ENCODE peak calls at places on chromosomes 7 and 10, in six cellular contexts. One of them, this sample, is unnamed.

GRCh38 chr7:102463841-102464576 is 654 bp downstream of the ALKBH4 start:
- DNase-seq in iris pigment epithelial cell: peak
- DNase-seq in stimulated activated CD4-positive, alpha-beta T cell treated with anti-CD3 and anti-CD28 coated beads, TNF-alpha, amount 100 ng/mL, for 1 hour: no peak
- DNase-seq in naive thymus-derived CD8-positive, alpha-beta T cell: no peak
- DNase-seq in GM20000: no peak
- DNase-seq in left colon: no peak
- DNase-seq in this sample: peak

GRCh38 chr10:98427011-98427515 is 12.1 kb upstream of the PYROXD2 start:
- DNase-seq in left colon: no peak
- DNase-seq in naive thymus-derived CD8-positive, alpha-beta T cell: no peak
- DNase-seq in stimulated activated CD4-positive, alpha-beta T cell treated with anti-CD3 and anti-CD28 coated beads, TNF-alpha, amount 100 ng/mL, for 1 hour: no peak
- DNase-seq in iris pigment epithelial cell: no peak
- DNase-seq in GM20000: no peak
- DNase-seq in this sample: no peak

GRCh38 chr7:104923010-104923421 is 91.0 kb upstream of the KMT2E start:
- DNase-seq in left colon: peak
- DNase-seq in GM20000: peak
- DNase-seq in stimulated activated CD4-positive, alpha-beta T cell treated with anti-CD3 and anti-CD28 coated beads, TNF-alpha, amount 100 ng/mL, for 1 hour: no peak
- DNase-seq in naive thymus-derived CD8-positive, alpha-beta T cell: peak
- DNase-seq in iris pigment epithelial cell: peak
- DNase-seq in this sample: peak

GRCh38 chr10:36692759-36693158 is 432.6 kb upstream of the ANKRD30A start:
- DNase-seq in GM20000: no peak
- DNase-seq in naive thymus-derived CD8-positive, alpha-beta T cell: no peak
- DNase-seq in stimulated activated CD4-positive, alpha-beta T cell treated with anti-CD3 and anti-CD28 coated beads, TNF-alpha, amount 100 ng/mL, for 1 hour: no peak
- DNase-seq in iris pigment epithelial cell: no peak
- DNase-seq in left colon: no peak
- DNase-seq in this sample: no peak

GRCh38 chr10:17005621-17006566 is 123.7 kb downstream of the CUBN start:
- DNase-seq in GM20000: no peak
- DNase-seq in left colon: no peak
- DNase-seq in iris pigment epithelial cell: no peak
- DNase-seq in stimulated activated CD4-positive, alpha-beta T cell treated with anti-CD3 and anti-CD28 coated beads, TNF-alpha, amount 100 ng/mL, for 1 hour: no peak
- DNase-seq in naive thymus-derived CD8-positive, alpha-beta T cell: no peak
- DNase-seq in this sample: no peak

GRCh38 chr10:126059101-126059826 is 162.9 kb downstream of the FANK1 start:
- DNase-seq in left colon: no peak
- DNase-seq in iris pigment epithelial cell: peak
- DNase-seq in GM20000: no peak
- DNase-seq in stimulated activated CD4-positive, alpha-beta T cell treated with anti-CD3 and anti-CD28 coated beads, TNF-alpha, amount 100 ng/mL, for 1 hour: no peak
- DNase-seq in naive thymus-derived CD8-positive, alpha-beta T cell: no peak
- DNase-seq in this sample: no peak

GRCh38 chr10:86339226-86339865 is 27.2 kb downstream of the GRID1 start:
- DNase-seq in left colon: no peak
- DNase-seq in naive thymus-derived CD8-positive, alpha-beta T cell: no peak
- DNase-seq in stimulated activated CD4-positive, alpha-beta T cell treated with anti-CD3 and anti-CD28 coated beads, TNF-alpha, amount 100 ng/mL, for 1 hour: no peak
- DNase-seq in GM20000: no peak
- DNase-seq in iris pigment epithelial cell: no peak
- DNase-seq in this sample: no peak

GRCh38 chr10:127081946-127082345 is 114.4 kb downstream of the INSYN2A start:
- DNase-seq in GM20000: no peak
- DNase-seq in iris pigment epithelial cell: no peak
- DNase-seq in stimulated activated CD4-positive, alpha-beta T cell treated with anti-CD3 and anti-CD28 coated beads, TNF-alpha, amount 100 ng/mL, for 1 hour: no peak
- DNase-seq in naive thymus-derived CD8-positive, alpha-beta T cell: no peak
- DNase-seq in left colon: no peak
- DNase-seq in this sample: no peak

GRCh38 chr10:55801262-55801661 is 559.8 kb downstream of the ZWINT start:
- DNase-seq in iris pigment epithelial cell: no peak
- DNase-seq in stimulated activated CD4-positive, alpha-beta T cell treated with anti-CD3 and anti-CD28 coated beads, TNF-alpha, amount 100 ng/mL, for 1 hour: no peak
- DNase-seq in naive thymus-derived CD8-positive, alpha-beta T cell: no peak
- DNase-seq in GM20000: no peak
- DNase-seq in left colon: no peak
- DNase-seq in this sample: no peak

GRCh38 chr10:98309366-98310355 is 41.7 kb upstream of the LOXL4 start:
- DNase-seq in iris pigment epithelial cell: peak
- DNase-seq in GM20000: peak
- DNase-seq in naive thymus-derived CD8-positive, alpha-beta T cell: peak
- DNase-seq in left colon: peak
- DNase-seq in stimulated activated CD4-positive, alpha-beta T cell treated with anti-CD3 and anti-CD28 coated beads, TNF-alpha, amount 100 ng/mL, for 1 hour: no peak
- DNase-seq in this sample: peak

GRCh38 chr7:155233703-155234492 is 63.8 kb upstream of the INSIG1 start:
- DNase-seq in iris pigment epithelial cell: no peak
- DNase-seq in naive thymus-derived CD8-positive, alpha-beta T cell: peak
- DNase-seq in stimulated activated CD4-positive, alpha-beta T cell treated with anti-CD3 and anti-CD28 coated beads, TNF-alpha, amount 100 ng/mL, for 1 hour: no peak
- DNase-seq in left colon: no peak
- DNase-seq in GM20000: no peak
- DNase-seq in this sample: no peak

GRCh38 chr7:158858592-158859503 is 2.5 kb downstream of the DYNC2I1 start:
- DNase-seq in GM20000: no peak
- DNase-seq in naive thymus-derived CD8-positive, alpha-beta T cell: no peak
- DNase-seq in stimulated activated CD4-positive, alpha-beta T cell treated with anti-CD3 and anti-CD28 coated beads, TNF-alpha, amount 100 ng/mL, for 1 hour: no peak
- DNase-seq in left colon: no peak
- DNase-seq in iris pigment epithelial cell: no peak
- DNase-seq in this sample: no peak

GRCh38 chr7:4694653-4695335 is 12.7 kb downstream of the FOXK1 start:
- DNase-seq in naive thymus-derived CD8-positive, alpha-beta T cell: no peak
- DNase-seq in GM20000: no peak
- DNase-seq in iris pigment epithelial cell: peak
- DNase-seq in left colon: no peak
- DNase-seq in stimulated activated CD4-positive, alpha-beta T cell treated with anti-CD3 and anti-CD28 coated beads, TNF-alpha, amount 100 ng/mL, for 1 hour: no peak
- DNase-seq in this sample: no peak

GRCh38 chr7:77950548-77950947 is 152.0 kb downstream of the PHTF2 start:
- DNase-seq in stimulated activated CD4-positive, alpha-beta T cell treated with anti-CD3 and anti-CD28 coated beads, TNF-alpha, amount 100 ng/mL, for 1 hour: no peak
- DNase-seq in naive thymus-derived CD8-positive, alpha-beta T cell: no peak
- DNase-seq in left colon: no peak
- DNase-seq in iris pigment epithelial cell: no peak
- DNase-seq in GM20000: no peak
- DNase-seq in this sample: no peak

GRCh38 chr10:36675458-36675880 is 449.9 kb upstream of the ANKRD30A start:
- DNase-seq in stimulated activated CD4-positive, alpha-beta T cell treated with anti-CD3 and anti-CD28 coated beads, TNF-alpha, amount 100 ng/mL, for 1 hour: no peak
- DNase-seq in GM20000: no peak
- DNase-seq in iris pigment epithelial cell: peak
- DNase-seq in naive thymus-derived CD8-positive, alpha-beta T cell: no peak
- DNase-seq in left colon: no peak
- DNase-seq in this sample: no peak

GRCh38 chr10:99674762-99675161 is 15.5 kb downstream of the ENTPD7 start:
- DNase-seq in naive thymus-derived CD8-positive, alpha-beta T cell: no peak
- DNase-seq in iris pigment epithelial cell: no peak
- DNase-seq in GM20000: no peak
- DNase-seq in left colon: no peak
- DNase-seq in stimulated activated CD4-positive, alpha-beta T cell treated with anti-CD3 and anti-CD28 coated beads, TNF-alpha, amount 100 ng/mL, for 1 hour: no peak
- DNase-seq in this sample: no peak

GRCh38 chr7:42734568-42734967 is 177.3 kb downstream of the C7orf25 start:
- DNase-seq in stimulated activated CD4-positive, alpha-beta T cell treated with anti-CD3 and anti-CD28 coated beads, TNF-alpha, amount 100 ng/mL, for 1 hour: no peak
- DNase-seq in left colon: no peak
- DNase-seq in iris pigment epithelial cell: peak
- DNase-seq in GM20000: no peak
- DNase-seq in naive thymus-derived CD8-positive, alpha-beta T cell: no peak
- DNase-seq in this sample: no peak

GRCh38 chr10:36048236-36048635 is 406.1 kb upstream of the FZD8 start:
- DNase-seq in GM20000: no peak
- DNase-seq in naive thymus-derived CD8-positive, alpha-beta T cell: no peak
- DNase-seq in iris pigment epithelial cell: no peak
- DNase-seq in left colon: no peak
- DNase-seq in stimulated activated CD4-positive, alpha-beta T cell treated with anti-CD3 and anti-CD28 coated beads, TNF-alpha, amount 100 ng/mL, for 1 hour: no peak
- DNase-seq in this sample: no peak

GRCh38 chr7:1908823-1909420 is 238.8 kb downstream of the ELFN1 start:
- DNase-seq in iris pigment epithelial cell: no peak
- DNase-seq in GM20000: no peak
- DNase-seq in stimulated activated CD4-positive, alpha-beta T cell treated with anti-CD3 and anti-CD28 coated beads, TNF-alpha, amount 100 ng/mL, for 1 hour: no peak
- DNase-seq in naive thymus-derived CD8-positive, alpha-beta T cell: no peak
- DNase-seq in left colon: no peak
- DNase-seq in this sample: peak

GRCh38 chr7:13988011-13988410 is 1.5 kb downstream of the ETV1 start:
- DNase-seq in left colon: no peak
- DNase-seq in GM20000: no peak
- DNase-seq in stimulated activated CD4-positive, alpha-beta T cell treated with anti-CD3 and anti-CD28 coated beads, TNF-alpha, amount 100 ng/mL, for 1 hour: no peak
- DNase-seq in iris pigment epithelial cell: peak
- DNase-seq in naive thymus-derived CD8-positive, alpha-beta T cell: no peak
- DNase-seq in this sample: no peak

GRCh38 chr7:92332782-92333181 is 87.0 kb downstream of the ANKIB1 start:
- DNase-seq in GM20000: no peak
- DNase-seq in naive thymus-derived CD8-positive, alpha-beta T cell: no peak
- DNase-seq in stimulated activated CD4-positive, alpha-beta T cell treated with anti-CD3 and anti-CD28 coated beads, TNF-alpha, amount 100 ng/mL, for 1 hour: no peak
- DNase-seq in left colon: no peak
- DNase-seq in iris pigment epithelial cell: no peak
- DNase-seq in this sample: no peak

GRCh38 chr7:140977351-140978140 is 37.2 kb downstream of the MRPS33 start:
- DNase-seq in iris pigment epithelial cell: no peak
- DNase-seq in naive thymus-derived CD8-positive, alpha-beta T cell: no peak
- DNase-seq in stimulated activated CD4-positive, alpha-beta T cell treated with anti-CD3 and anti-CD28 coated beads, TNF-alpha, amount 100 ng/mL, for 1 hour: no peak
- DNase-seq in GM20000: no peak
- DNase-seq in left colon: no peak
- DNase-seq in this sample: no peak

GRCh38 chr7:55180821-55181542 is 162.2 kb downstream of the EGFR start:
- DNase-seq in stimulated activated CD4-positive, alpha-beta T cell treated with anti-CD3 and anti-CD28 coated beads, TNF-alpha, amount 100 ng/mL, for 1 hour: no peak
- DNase-seq in GM20000: no peak
- DNase-seq in left colon: peak
- DNase-seq in iris pigment epithelial cell: no peak
- DNase-seq in naive thymus-derived CD8-positive, alpha-beta T cell: no peak
- DNase-seq in this sample: no peak

GRCh38 chr7:150444674-150445365 is 5.6 kb upstream of the GIMAP8 start:
- DNase-seq in left colon: no peak
- DNase-seq in iris pigment epithelial cell: no peak
- DNase-seq in GM20000: no peak
- DNase-seq in stimulated activated CD4-positive, alpha-beta T cell treated with anti-CD3 and anti-CD28 coated beads, TNF-alpha, amount 100 ng/mL, for 1 hour: no peak
- DNase-seq in naive thymus-derived CD8-positive, alpha-beta T cell: no peak
- DNase-seq in this sample: no peak

GRCh38 chr10:132199854-132200311 is 13.1 kb downstream of the DPYSL4 start:
- DNase-seq in stimulated activated CD4-positive, alpha-beta T cell treated with anti-CD3 and anti-CD28 coated beads, TNF-alpha, amount 100 ng/mL, for 1 hour: no peak
- DNase-seq in naive thymus-derived CD8-positive, alpha-beta T cell: no peak
- DNase-seq in left colon: no peak
- DNase-seq in iris pigment epithelial cell: no peak
- DNase-seq in GM20000: no peak
- DNase-seq in this sample: no peak

GRCh38 chr10:109275970-109276369 is 647.3 kb downstream of the XPNPEP1 start:
- DNase-seq in left colon: no peak
- DNase-seq in naive thymus-derived CD8-positive, alpha-beta T cell: no peak
- DNase-seq in GM20000: no peak
- DNase-seq in iris pigment epithelial cell: no peak
- DNase-seq in stimulated activated CD4-positive, alpha-beta T cell treated with anti-CD3 and anti-CD28 coated beads, TNF-alpha, amount 100 ng/mL, for 1 hour: no peak
- DNase-seq in this sample: no peak

GRCh38 chr7:130273081-130273699 is 6.5 kb downstream of the CPA2 start:
- DNase-seq in naive thymus-derived CD8-positive, alpha-beta T cell: peak
- DNase-seq in left colon: no peak
- DNase-seq in stimulated activated CD4-positive, alpha-beta T cell treated with anti-CD3 and anti-CD28 coated beads, TNF-alpha, amount 100 ng/mL, for 1 hour: no peak
- DNase-seq in GM20000: no peak
- DNase-seq in iris pigment epithelial cell: peak
- DNase-seq in this sample: peak

GRCh38 chr7:148664319-148664718 is 34.4 kb upstream of the CUL1 start:
- DNase-seq in naive thymus-derived CD8-positive, alpha-beta T cell: no peak
- DNase-seq in left colon: no peak
- DNase-seq in stimulated activated CD4-positive, alpha-beta T cell treated with anti-CD3 and anti-CD28 coated beads, TNF-alpha, amount 100 ng/mL, for 1 hour: no peak
- DNase-seq in iris pigment epithelial cell: peak
- DNase-seq in GM20000: no peak
- DNase-seq in this sample: no peak

GRCh38 chr10:61065010-61065409 is 121.0 kb upstream of the RHOBTB1 start:
- DNase-seq in GM20000: no peak
- DNase-seq in naive thymus-derived CD8-positive, alpha-beta T cell: no peak
- DNase-seq in iris pigment epithelial cell: no peak
- DNase-seq in stimulated activated CD4-positive, alpha-beta T cell treated with anti-CD3 and anti-CD28 coated beads, TNF-alpha, amount 100 ng/mL, for 1 hour: no peak
- DNase-seq in left colon: no peak
- DNase-seq in this sample: no peak

GRCh38 chr7:101075646-101076045 is 9.6 kb upstream of the TRIM56 start:
- DNase-seq in left colon: no peak
- DNase-seq in iris pigment epithelial cell: no peak
- DNase-seq in stimulated activated CD4-positive, alpha-beta T cell treated with anti-CD3 and anti-CD28 coated beads, TNF-alpha, amount 100 ng/mL, for 1 hour: no peak
- DNase-seq in naive thymus-derived CD8-positive, alpha-beta T cell: no peak
- DNase-seq in GM20000: no peak
- DNase-seq in this sample: no peak